ENCODE peak calls at places on chromosomes 13 and 19, in eight cellular contexts. One of them, this sample, is unnamed.

GRCh38 chr13:113023217-113023597 is 54.2 kb downstream of the MCF2L start:
- DNase-seq in IMR-90: no peak
- DNase-seq in heart right ventricle: peak; percentile 54
- DNase-seq in fibroblast of mammary gland: no peak
- DNase-seq in upper lobe of right lung: no peak
- DNase-seq in heart left ventricle: peak; percentile 51
- DNase-seq in CD8-positive, alpha-beta T cell: no peak
- DNase-seq in body of pancreas: no peak
- DNase-seq in this sample: no peak

GRCh38 chr13:36480726-36481485 is 48.6 kb downstream of the CCNA1 start:
- DNase-seq in IMR-90: no peak
- DNase-seq in heart right ventricle: no peak
- DNase-seq in fibroblast of mammary gland: no peak
- DNase-seq in upper lobe of right lung: no peak
- DNase-seq in heart left ventricle: no peak
- DNase-seq in CD8-positive, alpha-beta T cell: no peak
- DNase-seq in body of pancreas: no peak
- DNase-seq in this sample: no peak

GRCh38 chr13:23344923-23345322 is 88.6 kb downstream of the SACS start:
- DNase-seq in IMR-90: no peak
- DNase-seq in heart right ventricle: no peak
- DNase-seq in fibroblast of mammary gland: no peak
- DNase-seq in upper lobe of right lung: no peak
- DNase-seq in heart left ventricle: no peak
- DNase-seq in CD8-positive, alpha-beta T cell: no peak
- DNase-seq in body of pancreas: no peak
- DNase-seq in this sample: no peak

GRCh38 chr13:74062933-74063332 is 71.3 kb downstream of the KLF12 start:
- DNase-seq in IMR-90: peak; percentile 74
- DNase-seq in heart right ventricle: peak; percentile 44
- DNase-seq in fibroblast of mammary gland: peak; percentile 67
- DNase-seq in upper lobe of right lung: no peak
- DNase-seq in heart left ventricle: peak; percentile 77
- DNase-seq in CD8-positive, alpha-beta T cell: no peak
- DNase-seq in body of pancreas: peak; percentile 31
- DNase-seq in this sample: peak; percentile 44

GRCh38 chr19:58157045-58157728 is 6.6 kb upstream of the ZNF329 start:
- DNase-seq in IMR-90: no peak
- DNase-seq in heart right ventricle: no peak
- DNase-seq in fibroblast of mammary gland: no peak
- DNase-seq in upper lobe of right lung: no peak
- DNase-seq in heart left ventricle: no peak
- DNase-seq in CD8-positive, alpha-beta T cell: no peak
- DNase-seq in body of pancreas: no peak
- DNase-seq in this sample: no peak

GRCh38 chr13:66660013-66660804 is 569.9 kb downstream of the PCDH9 start:
- DNase-seq in IMR-90: peak; percentile 75
- DNase-seq in heart right ventricle: no peak
- DNase-seq in fibroblast of mammary gland: peak; percentile 85
- DNase-seq in upper lobe of right lung: no peak
- DNase-seq in heart left ventricle: no peak
- DNase-seq in CD8-positive, alpha-beta T cell: no peak
- DNase-seq in body of pancreas: no peak
- DNase-seq in this sample: no peak

GRCh38 chr19:1882089-1882785 is 3.1 kb downstream of the ABHD17A start:
- DNase-seq in IMR-90: no peak
- DNase-seq in heart right ventricle: no peak
- DNase-seq in fibroblast of mammary gland: no peak
- DNase-seq in upper lobe of right lung: no peak
- DNase-seq in heart left ventricle: no peak
- DNase-seq in CD8-positive, alpha-beta T cell: peak; percentile 60
- DNase-seq in body of pancreas: no peak
- DNase-seq in this sample: no peak

GRCh38 chr13:59182241-59182640 is 981.5 kb downstream of the DIAPH3 start:
- DNase-seq in IMR-90: no peak
- DNase-seq in heart right ventricle: no peak
- DNase-seq in fibroblast of mammary gland: no peak
- DNase-seq in upper lobe of right lung: no peak
- DNase-seq in heart left ventricle: no peak
- DNase-seq in CD8-positive, alpha-beta T cell: no peak
- DNase-seq in body of pancreas: no peak
- DNase-seq in this sample: no peak

GRCh38 chr13:26184791-26185250 is 37.3 kb downstream of the RNF6 start:
- DNase-seq in IMR-90: peak; percentile 74
- DNase-seq in heart right ventricle: peak; percentile 38
- DNase-seq in fibroblast of mammary gland: peak; percentile 73
- DNase-seq in upper lobe of right lung: no peak
- DNase-seq in heart left ventricle: peak; percentile 58
- DNase-seq in CD8-positive, alpha-beta T cell: peak; percentile 43
- DNase-seq in body of pancreas: peak; percentile 79
- DNase-seq in this sample: peak; percentile 74

GRCh38 chr13:23322353-23323336 is 110.9 kb downstream of the SACS start:
- DNase-seq in IMR-90: peak; percentile 6
- DNase-seq in heart right ventricle: no peak
- DNase-seq in fibroblast of mammary gland: no peak
- DNase-seq in upper lobe of right lung: no peak
- DNase-seq in heart left ventricle: no peak
- DNase-seq in CD8-positive, alpha-beta T cell: no peak
- DNase-seq in body of pancreas: no peak
- DNase-seq in this sample: peak; percentile 37

GRCh38 chr19:35404879-35405622 is 34.2 kb downstream of the GPR42 start:
- DNase-seq in IMR-90: peak; percentile 92
- DNase-seq in heart right ventricle: no peak
- DNase-seq in fibroblast of mammary gland: peak; percentile 98
- DNase-seq in upper lobe of right lung: no peak
- DNase-seq in heart left ventricle: no peak
- DNase-seq in CD8-positive, alpha-beta T cell: no peak
- DNase-seq in body of pancreas: peak; percentile 53
- DNase-seq in this sample: peak; percentile 87

GRCh38 chr13:23673354-23673753 is 103.1 kb downstream of the TNFRSF19 start:
- DNase-seq in IMR-90: peak; percentile 99
- DNase-seq in heart right ventricle: no peak
- DNase-seq in fibroblast of mammary gland: peak; percentile 98
- DNase-seq in upper lobe of right lung: no peak
- DNase-seq in heart left ventricle: no peak
- DNase-seq in CD8-positive, alpha-beta T cell: no peak
- DNase-seq in body of pancreas: peak; percentile 24
- DNase-seq in this sample: no peak

GRCh38 chr13:64909184-64909583 is 2321.0 kb downstream of the PCDH9 start:
- DNase-seq in IMR-90: no peak
- DNase-seq in heart right ventricle: no peak
- DNase-seq in fibroblast of mammary gland: no peak
- DNase-seq in upper lobe of right lung: no peak
- DNase-seq in heart left ventricle: no peak
- DNase-seq in CD8-positive, alpha-beta T cell: no peak
- DNase-seq in body of pancreas: no peak
- DNase-seq in this sample: no peak

GRCh38 chr19:17766543-17767131 is 15.4 kb downstream of the FCHO1 start:
- DNase-seq in IMR-90: peak; percentile 77
- DNase-seq in heart right ventricle: peak; percentile 81
- DNase-seq in fibroblast of mammary gland: peak; percentile 80
- DNase-seq in upper lobe of right lung: peak; percentile 92
- DNase-seq in heart left ventricle: peak; percentile 71
- DNase-seq in CD8-positive, alpha-beta T cell: no peak
- DNase-seq in body of pancreas: peak; percentile 91
- DNase-seq in this sample: peak; percentile 74

GRCh38 chr19:38132781-38133180 is 91.2 kb downstream of the DPF1 start:
- DNase-seq in IMR-90: no peak
- DNase-seq in heart right ventricle: no peak
- DNase-seq in fibroblast of mammary gland: no peak
- DNase-seq in upper lobe of right lung: no peak
- DNase-seq in heart left ventricle: no peak
- DNase-seq in CD8-positive, alpha-beta T cell: no peak
- DNase-seq in body of pancreas: no peak
- DNase-seq in this sample: no peak

GRCh38 chr19:8004001-8004400 is 1.4 kb downstream of the ELAVL1 start:
- DNase-seq in IMR-90: no peak
- DNase-seq in heart right ventricle: no peak
- DNase-seq in fibroblast of mammary gland: no peak
- DNase-seq in upper lobe of right lung: no peak
- DNase-seq in heart left ventricle: no peak
- DNase-seq in CD8-positive, alpha-beta T cell: no peak
- DNase-seq in body of pancreas: no peak
- DNase-seq in this sample: no peak

GRCh38 chr13:80458546-80458945 is 117.6 kb upstream of the SPRY2 start:
- DNase-seq in IMR-90: no peak
- DNase-seq in heart right ventricle: no peak
- DNase-seq in fibroblast of mammary gland: peak; percentile 80
- DNase-seq in upper lobe of right lung: no peak
- DNase-seq in heart left ventricle: no peak
- DNase-seq in CD8-positive, alpha-beta T cell: no peak
- DNase-seq in body of pancreas: no peak
- DNase-seq in this sample: no peak

GRCh38 chr13:89862691-89863036 is 1484.8 kb upstream of the MIR17HG start:
- DNase-seq in IMR-90: no peak
- DNase-seq in heart right ventricle: no peak
- DNase-seq in fibroblast of mammary gland: peak; percentile 6
- DNase-seq in upper lobe of right lung: no peak
- DNase-seq in heart left ventricle: no peak
- DNase-seq in CD8-positive, alpha-beta T cell: no peak
- DNase-seq in body of pancreas: no peak
- DNase-seq in this sample: no peak

GRCh38 chr19:16033721-16034120 is 42.6 kb upstream of the TPM4 start:
- DNase-seq in IMR-90: no peak
- DNase-seq in heart right ventricle: no peak
- DNase-seq in fibroblast of mammary gland: no peak
- DNase-seq in upper lobe of right lung: no peak
- DNase-seq in heart left ventricle: no peak
- DNase-seq in CD8-positive, alpha-beta T cell: no peak
- DNase-seq in body of pancreas: no peak
- DNase-seq in this sample: peak; percentile 18

DNA sequence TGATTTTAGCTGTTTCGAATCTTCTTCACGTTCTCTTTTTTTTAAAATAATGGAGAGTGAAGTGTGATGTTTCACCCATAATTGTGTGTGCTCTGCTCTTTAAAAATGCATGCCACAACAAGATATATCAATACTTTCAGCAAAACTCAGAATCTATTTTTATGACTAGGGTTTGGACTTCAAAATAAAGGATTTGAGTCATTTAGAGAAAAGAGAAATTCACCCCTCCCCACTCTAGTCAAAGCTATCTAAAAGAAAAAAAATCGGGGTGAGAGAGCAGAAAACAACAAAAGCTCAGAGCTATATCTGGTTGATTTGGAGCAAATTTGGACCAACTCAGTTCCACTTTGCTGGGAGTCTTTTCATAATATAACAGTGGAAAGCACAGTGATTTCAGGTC is 244.5 kb downstream of the DNAJC15 start:
- DNase-seq in IMR-90: no peak
- DNase-seq in heart right ventricle: no peak
- DNase-seq in fibroblast of mammary gland: no peak
- DNase-seq in upper lobe of right lung: no peak
- DNase-seq in heart left ventricle: no peak
- DNase-seq in CD8-positive, alpha-beta T cell: no peak
- DNase-seq in body of pancreas: no peak
- DNase-seq in this sample: peak; percentile 13
- TF ChIP-seq CTCF in IMR-90: no peak
- TF ChIP-seq CTCF in heart right ventricle: no peak
- TF ChIP-seq CTCF in fibroblast of mammary gland: no peak
- TF ChIP-seq CTCF in upper lobe of right lung: no peak
- TF ChIP-seq CTCF in heart left ventricle: no peak
- TF ChIP-seq CTCF in CD8-positive, alpha-beta T cell: no peak
- TF ChIP-seq CTCF in body of pancreas: no peak
- TF ChIP-seq CTCF in this sample: no peak

DNA sequence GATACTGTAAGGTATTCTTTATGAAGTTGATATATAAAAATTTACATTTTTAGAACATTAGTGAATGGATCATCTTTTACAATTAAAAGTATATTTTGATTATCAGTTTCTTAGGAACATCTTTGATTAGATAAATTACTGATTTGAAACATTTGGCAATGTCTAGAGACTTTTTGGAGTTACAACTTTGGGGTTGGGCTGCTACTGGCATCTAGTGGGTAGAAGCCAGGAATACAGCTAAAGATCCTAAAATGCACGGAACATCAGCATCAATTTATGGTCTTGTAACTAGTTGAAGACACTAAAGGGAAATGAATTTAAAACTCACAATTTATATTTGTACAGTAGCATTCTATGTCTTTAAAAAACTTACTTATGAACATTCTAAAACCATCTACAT is 19.9 kb downstream of the POMP start:
- DNase-seq in IMR-90: no peak
- DNase-seq in heart right ventricle: no peak
- DNase-seq in fibroblast of mammary gland: peak; percentile 13
- DNase-seq in upper lobe of right lung: no peak
- DNase-seq in heart left ventricle: no peak
- DNase-seq in CD8-positive, alpha-beta T cell: no peak
- DNase-seq in body of pancreas: no peak
- DNase-seq in this sample: no peak
- TF ChIP-seq CTCF in IMR-90: peak; percentile 24
- TF ChIP-seq CTCF in heart right ventricle: no peak
- TF ChIP-seq CTCF in fibroblast of mammary gland: peak; percentile 23
- TF ChIP-seq CTCF in upper lobe of right lung: no peak
- TF ChIP-seq CTCF in heart left ventricle: no peak
- TF ChIP-seq CTCF in CD8-positive, alpha-beta T cell: peak; percentile 0
- TF ChIP-seq CTCF in body of pancreas: no peak
- TF ChIP-seq CTCF in this sample: peak; percentile 18

DNA sequence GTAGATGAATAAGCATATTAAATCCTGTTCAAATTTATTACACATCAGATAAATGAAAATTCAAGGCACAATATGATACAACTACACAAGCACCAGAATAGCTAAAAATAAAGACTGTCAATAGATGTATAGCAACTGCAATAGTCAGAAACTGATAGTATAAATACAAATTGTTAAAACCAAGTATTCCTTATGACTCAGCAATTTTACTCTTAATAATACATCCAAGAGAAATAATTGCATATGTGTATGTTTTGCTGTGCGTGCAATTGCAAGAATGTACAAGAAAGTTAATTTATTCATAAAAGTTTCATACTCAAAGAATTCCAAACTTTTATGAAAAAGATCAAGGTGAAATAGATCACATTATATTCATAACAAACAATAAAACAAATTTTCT is 1338.1 kb downstream of the OLFM4 start:
- DNase-seq in IMR-90: no peak
- DNase-seq in heart right ventricle: no peak
- DNase-seq in fibroblast of mammary gland: no peak
- DNase-seq in upper lobe of right lung: no peak
- DNase-seq in heart left ventricle: no peak
- DNase-seq in CD8-positive, alpha-beta T cell: no peak
- DNase-seq in body of pancreas: no peak
- DNase-seq in this sample: no peak
- TF ChIP-seq CTCF in IMR-90: no peak
- TF ChIP-seq CTCF in heart right ventricle: no peak
- TF ChIP-seq CTCF in fibroblast of mammary gland: no peak
- TF ChIP-seq CTCF in upper lobe of right lung: no peak
- TF ChIP-seq CTCF in heart left ventricle: no peak
- TF ChIP-seq CTCF in CD8-positive, alpha-beta T cell: no peak
- TF ChIP-seq CTCF in body of pancreas: no peak
- TF ChIP-seq CTCF in this sample: no peak

GRCh38 chr19:9494096-9494495 is 4.3 kb downstream of the ZNF560 start:
- DNase-seq in IMR-90: no peak
- DNase-seq in heart right ventricle: no peak
- DNase-seq in fibroblast of mammary gland: no peak
- DNase-seq in upper lobe of right lung: no peak
- DNase-seq in heart left ventricle: no peak
- DNase-seq in CD8-positive, alpha-beta T cell: no peak
- DNase-seq in body of pancreas: no peak
- DNase-seq in this sample: no peak

GRCh38 chr19:9500796-9501195 is 2.4 kb upstream of the ZNF560 start:
- DNase-seq in IMR-90: no peak
- DNase-seq in heart right ventricle: no peak
- DNase-seq in fibroblast of mammary gland: no peak
- DNase-seq in upper lobe of right lung: no peak
- DNase-seq in heart left ventricle: no peak
- DNase-seq in CD8-positive, alpha-beta T cell: no peak
- DNase-seq in body of pancreas: no peak
- DNase-seq in this sample: no peak

GRCh38 chr19:9498183-9498902 is at the start of gene ZNF560:
- DNase-seq in IMR-90: peak; percentile 12
- DNase-seq in heart right ventricle: no peak
- DNase-seq in fibroblast of mammary gland: peak; percentile 21
- DNase-seq in upper lobe of right lung: no peak
- DNase-seq in heart left ventricle: no peak
- DNase-seq in CD8-positive, alpha-beta T cell: no peak
- DNase-seq in body of pancreas: no peak
- DNase-seq in this sample: peak; percentile 24
- TF ChIP-seq CTCF in IMR-90: no peak
- TF ChIP-seq CTCF in heart right ventricle: no peak
- TF ChIP-seq CTCF in fibroblast of mammary gland: peak; percentile 20
- TF ChIP-seq CTCF in upper lobe of right lung: no peak
- TF ChIP-seq CTCF in heart left ventricle: no peak
- TF ChIP-seq CTCF in CD8-positive, alpha-beta T cell: no peak
- TF ChIP-seq CTCF in body of pancreas: no peak
- TF ChIP-seq CTCF in this sample: no peak